ENCODE peak calls at places on chromosomes 6 and 20, in five cellular contexts. C, K, M, Q and N are unnamed samples.

GRCh38 chr20:63044605-63045004 is 37.8 kb upstream of the BHLHE23 start:
- DNase-seq in K (no peak), M (no peak), C (no peak), Q (no peak), N (no peak)

GRCh38 chr6:89840538-89840937 is 10.9 kb downstream of the CASP8AP2 start:
- DNase-seq in Q (no peak), K (no peak), C (no peak), M (no peak), N (no peak)

GRCh38 chr20:23667666-23668065 is 21.2 kb downstream of the CST4 start:
- DNase-seq in K (no peak), M (no peak), Q (no peak), C (no peak), N (no peak)

GRCh38 chr6:13667655-13668054 is 44.0 kb downstream of the RANBP9 start:
- DNase-seq in M (no peak), K (no peak), C (no peak), Q (no peak), N (no peak)

GRCh38 chr6:17865798-17866725 is 121.4 kb downstream of the KIF13A start:
- DNase-seq in C (peak; percentile 74), M (peak; percentile 80), K (no peak), Q (peak; percentile 88), N (no peak)

GRCh38 chr6:38216451-38216850 is 396.9 kb downstream of the ZFAND3 start:
- DNase-seq in C (no peak), M (no peak), Q (no peak), K (no peak), N (no peak)

GRCh38 chr6:169172946-169173345 is 80.7 kb downstream of the THBS2 start:
- DNase-seq in K (no peak), Q (no peak), M (no peak), C (no peak), N (no peak)

GRCh38 chr6:169701218-169701952 is 444 bp downstream of the WDR27 start:
- DNase-seq in M (no peak), Q (peak; percentile 73), C (no peak), K (no peak), N (no peak)

GRCh38 chr6:75147512-75147911 is 58.3 kb downstream of the COL12A1 start:
- DNase-seq in C (no peak), Q (no peak), M (no peak), K (no peak), N (no peak)

GRCh38 chr6:123803862-123804681 is at the start of gene NKAIN2:
- DNase-seq in K (no peak), M (peak; percentile 52), C (peak; percentile 6), Q (no peak), N (no peak)

GRCh38 chr20:24444531-24445190 is 24.8 kb upstream of the SYNDIG1 start:
- DNase-seq in C (no peak), K (no peak), Q (no peak), M (no peak), N (no peak)

GRCh38 chr6:138162947-138163569 is 1.3 kb downstream of the ARFGEF3 start:
- DNase-seq in K (no peak), M (no peak), C (no peak), Q (no peak), N (no peak)

GRCh38 chr6:168102093-168102985 is 23.3 kb upstream of the FRMD1 start:
- DNase-seq in K (no peak), C (no peak), M (peak; percentile 9), Q (no peak), N (no peak)

GRCh38 chr20:58850693-58851174 is at the start of gene GNAS-AS1:
- DNase-seq in Q (peak; percentile 89), C (peak; percentile 85), K (peak; percentile 84), M (peak; percentile 75), N (peak; percentile 86)

GRCh38 chr20:36154696-36155628 is at the start of gene EPB41L1:
- DNase-seq in M (peak; percentile 24), Q (peak; percentile 72), K (no peak), C (no peak), N (no peak)

GRCh38 chr20:35467339-35468224 is 12.2 kb downstream of the CEP250 start:
- DNase-seq in Q (peak; percentile 72), C (no peak), M (peak; percentile 22), K (no peak), N (no peak)

GRCh38 chr6:167570460-167571400 is 245.8 kb downstream of the TTLL2 start:
- DNase-seq in Q (peak; percentile 40), M (no peak), K (peak; percentile 31), C (no peak), N (no peak)

GRCh38 chr6:158150701-158151100 is 17.4 kb downstream of the SERAC1 start:
- DNase-seq in M (no peak), Q (no peak), C (no peak), K (no peak), N (no peak)

GRCh38 chr6:41901882-41902519 is 6.8 kb upstream of the USP49 start:
- DNase-seq in M (no peak), C (peak; percentile 10), K (peak; percentile 67), Q (no peak), N (peak; percentile 46)

GRCh38 chr20:53413188-53413631 is 180.4 kb downstream of the ZNF217 start:
- DNase-seq in M (no peak), Q (no peak), K (peak; percentile 75), C (no peak), N (peak; percentile 37)

GRCh38 chr20:32019156-32019510 is 8.9 kb downstream of the CCM2L start:
- DNase-seq in M (no peak), C (no peak), K (no peak), Q (no peak), N (no peak)

GRCh38 chr6:140183881-140184280 is 809.4 kb upstream of the CITED2 start:
- DNase-seq in Q (no peak), C (no peak), K (no peak), M (no peak), N (no peak)

GRCh38 chr20:2023151-2023550 is 29.3 kb upstream of the PDYN start:
- DNase-seq in C (no peak), Q (no peak), M (no peak), K (no peak), N (no peak)

GRCh38 chr6:132218063-132218696 is 183.1 kb downstream of the MOXD1 start:
- DNase-seq in C (no peak), Q (no peak), K (no peak), M (no peak), N (peak; percentile 4)

GRCh38 chr20:23187759-23188158 is 101.6 kb upstream of the CD93 start:
- DNase-seq in M (no peak), Q (no peak), K (no peak), C (peak; percentile 44), N (no peak)

GRCh38 chr20:24658920-24659660 is 189.7 kb downstream of the SYNDIG1 start:
- DNase-seq in C (peak; percentile 27), M (no peak), K (no peak), Q (no peak), N (no peak)

GRCh38 chr20:4065405-4065841 is 50.1 kb upstream of the RNF24 start:
- DNase-seq in C (no peak), K (no peak), Q (no peak), M (no peak), N (no peak)

GRCh38 chr20:34222208-34222607 is 19.0 kb upstream of the ASIP start:
- DNase-seq in C (no peak), Q (no peak), K (no peak), M (no peak), N (peak; percentile 32)

GRCh38 chr6:69957990-69958559 is 91.7 kb downstream of the COL19A1 start:
- DNase-seq in Q (no peak), C (no peak), M (no peak), K (no peak), N (no peak)

GRCh38 chr20:46987001-46987400 is 92.4 kb downstream of the EYA2 start:
- DNase-seq in M (no peak), C (no peak), Q (no peak), K (no peak), N (no peak)

GRCh38 chr20:46991850-46992639 is 97.4 kb downstream of the EYA2 start:
- DNase-seq in K (no peak), Q (no peak), C (no peak), M (no peak), N (no peak)

GRCh38 chr20:46990811-46991567 is 96.3 kb downstream of the EYA2 start:
- DNase-seq in C (no peak), Q (no peak), K (no peak), M (no peak), N (no peak)

GRCh38 chr20:46992640-46993035 is 98.0 kb downstream of the EYA2 start:
- DNase-seq in K (no peak), M (no peak), C (no peak), Q (no peak), N (no peak)

GRCh38 chr20:46990017-46990810 is 95.6 kb downstream of the EYA2 start:
- DNase-seq in M (peak; percentile 55), K (no peak), Q (no peak), C (no peak), N (peak; percentile 94)
- H3K4me3 ChIP-seq in M (no peak overlapping the region), K (no peak overlapping the region), Q (no peak overlapping the region), C (no peak overlapping the region), N (no peak overlapping the region)

GRCh38 chr6:5271926-5272325 is 10.6 kb downstream of the FARS2 start:
- DNase-seq in C (no peak), K (no peak), Q (no peak), M (no peak), N (no peak)
- H3K4me1 ChIP-seq in C (peaks cover 4% of the 10 kb centered on the region), K (no peaks in the 10 kb centered on the region), Q (no peaks in the 10 kb centered on the region), M (no peaks in the 10 kb centered on the region), N (peaks cover 20% of the 10 kb centered on the region)

DNA sequence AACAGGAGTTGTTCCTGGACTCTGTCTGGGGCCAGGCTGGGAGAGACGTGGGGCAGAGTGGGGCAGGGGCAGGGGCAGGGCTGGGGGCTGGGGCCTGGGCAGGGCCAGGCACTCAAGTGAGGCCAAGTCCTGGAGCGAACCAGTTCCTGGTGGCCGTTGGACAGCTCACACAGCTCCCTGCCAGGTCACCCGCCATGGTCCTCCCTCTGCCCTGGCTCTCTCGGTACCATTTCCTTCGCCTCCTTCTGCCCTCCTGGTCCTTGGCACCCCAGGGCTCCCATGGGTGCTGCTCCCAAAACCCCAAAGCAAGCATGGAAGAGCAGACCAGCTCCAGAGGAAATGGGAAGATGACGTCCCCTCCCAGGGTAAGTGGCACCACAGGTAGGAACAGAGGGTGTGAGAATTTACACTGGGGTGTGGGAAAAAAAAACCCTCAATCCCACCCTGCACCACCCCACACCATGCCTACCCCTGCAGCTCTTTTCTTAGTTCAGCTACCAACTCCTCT is at the start of gene MCCD1:
- DNase-seq in M (no peak), Q (no peak), C (no peak), K (no peak), N (no peak)
- H3K27ac ChIP-seq in M (no peak within 1 kb of the TSS), Q (no peak within 1 kb of the TSS), C (no peak within 1 kb of the TSS), K (no peak within 1 kb of the TSS), N (no peak within 1 kb of the TSS)

DNA sequence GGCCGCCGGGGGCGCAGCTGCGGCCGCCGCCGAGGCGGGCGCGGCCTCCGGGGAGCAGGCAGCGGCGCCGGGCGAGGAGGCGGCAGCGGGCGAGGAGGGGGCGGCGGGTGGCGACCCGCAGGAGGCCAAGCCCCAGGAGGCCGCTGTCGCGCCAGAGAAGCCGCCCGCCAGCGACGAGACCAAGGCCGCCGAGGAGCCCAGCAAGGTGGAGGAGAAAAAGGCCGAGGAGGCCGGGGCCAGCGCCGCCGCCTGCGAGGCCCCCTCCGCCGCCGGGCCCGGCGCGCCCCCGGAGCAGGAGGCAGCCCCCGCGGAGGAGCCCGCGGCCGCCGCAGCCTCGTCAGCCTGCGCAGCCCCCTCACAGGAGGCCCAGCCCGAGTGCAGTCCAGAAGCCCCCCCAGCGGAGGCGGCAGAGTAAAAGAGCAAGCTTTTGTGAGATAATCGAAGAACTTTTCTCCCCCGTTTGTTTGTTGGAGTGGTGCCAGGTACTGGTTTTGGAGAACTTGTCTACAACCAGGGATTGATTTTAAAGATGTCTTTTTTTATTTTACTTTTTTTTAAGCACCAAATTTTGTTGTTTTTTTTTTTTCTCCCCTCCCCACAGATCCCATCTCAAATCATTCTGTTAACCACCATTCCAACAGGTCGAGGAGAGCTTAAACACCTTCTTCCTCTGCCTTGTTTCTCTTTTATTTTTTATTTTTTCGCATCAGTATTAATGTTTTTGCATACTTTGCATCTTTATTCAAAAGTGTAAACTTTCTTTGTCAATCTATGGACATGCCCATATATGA is 3.2 kb downstream of the MARCKS start:
- DNase-seq in Q (peak; percentile 75), M (peak; percentile 46), C (peak; percentile 63), K (no peak), N (no peak)
- H3K4me3 ChIP-seq in Q (peak overlapping the region; percentile 31), M (peak overlapping the region; percentile 96), C (peak overlapping the region; percentile 93), K (no peak overlapping the region), N (no peak overlapping the region)